ENCODE peak calls at places on chromosomes 12 and 14, in seven cellular contexts. One of them, this sample, is unnamed.

GRCh38 chr14:102517412-102518062 is 8.0 kb upstream of the ANKRD9 start:
- DNase-seq in K562: no peak
- DNase-seq in stomach: no peak
- DNase-seq in kidney epithelial cell: no peak
- DNase-seq in Caco-2: peak
- DNase-seq in mesendoderm: no peak
- DNase-seq in Peyer's patch: no peak
- DNase-seq in this sample: no peak

GRCh38 chr14:102201369-102201748 is 61.7 kb downstream of the WDR20 start:
- DNase-seq in mesendoderm: no peak
- DNase-seq in Caco-2: no peak
- DNase-seq in Peyer's patch: no peak
- DNase-seq in stomach: no peak
- DNase-seq in kidney epithelial cell: no peak
- DNase-seq in K562: no peak
- DNase-seq in this sample: no peak

GRCh38 chr14:29724991-29725390 is 202.7 kb downstream of the PRKD1 start:
- DNase-seq in mesendoderm: peak
- DNase-seq in Peyer's patch: no peak
- DNase-seq in stomach: no peak
- DNase-seq in kidney epithelial cell: no peak
- DNase-seq in K562: no peak
- DNase-seq in Caco-2: peak
- DNase-seq in this sample: no peak

GRCh38 chr12:102921240-102921639 is 4.2 kb upstream of the PAH start:
- DNase-seq in Caco-2: no peak
- DNase-seq in K562: no peak
- DNase-seq in mesendoderm: no peak
- DNase-seq in stomach: no peak
- DNase-seq in kidney epithelial cell: no peak
- DNase-seq in Peyer's patch: no peak
- DNase-seq in this sample: no peak

GRCh38 chr12:113135178-113136127 is at the start of gene RASAL1:
- DNase-seq in Caco-2: peak
- DNase-seq in kidney epithelial cell: no peak
- DNase-seq in stomach: peak
- DNase-seq in mesendoderm: peak
- DNase-seq in Peyer's patch: peak
- DNase-seq in K562: peak
- DNase-seq in this sample: peak

GRCh38 chr12:106108187-106108816 is 30.5 kb downstream of the NUAK1 start:
- DNase-seq in mesendoderm: peak
- DNase-seq in Caco-2: no peak
- DNase-seq in K562: no peak
- DNase-seq in Peyer's patch: no peak
- DNase-seq in stomach: no peak
- DNase-seq in kidney epithelial cell: no peak
- DNase-seq in this sample: no peak

GRCh38 chr14:56751471-56751870 is 58.8 kb downstream of the OTX2 start:
- DNase-seq in K562: no peak
- DNase-seq in stomach: no peak
- DNase-seq in kidney epithelial cell: no peak
- DNase-seq in mesendoderm: peak
- DNase-seq in Caco-2: no peak
- DNase-seq in Peyer's patch: no peak
- DNase-seq in this sample: no peak

GRCh38 chr14:65344011-65344410 is 68.5 kb upstream of the FUT8 start:
- DNase-seq in Caco-2: no peak
- DNase-seq in K562: no peak
- DNase-seq in Peyer's patch: no peak
- DNase-seq in mesendoderm: no peak
- DNase-seq in stomach: no peak
- DNase-seq in kidney epithelial cell: peak
- DNase-seq in this sample: no peak

GRCh38 chr12:102034346-102034745 is 27.4 kb downstream of the WASHC3 start:
- DNase-seq in Caco-2: no peak
- DNase-seq in stomach: no peak
- DNase-seq in mesendoderm: no peak
- DNase-seq in kidney epithelial cell: no peak
- DNase-seq in Peyer's patch: no peak
- DNase-seq in K562: no peak
- DNase-seq in this sample: no peak

GRCh38 chr14:55562135-55562534 is 17.9 kb upstream of the KTN1 start:
- DNase-seq in mesendoderm: no peak
- DNase-seq in kidney epithelial cell: no peak
- DNase-seq in stomach: no peak
- DNase-seq in K562: no peak
- DNase-seq in Peyer's patch: no peak
- DNase-seq in Caco-2: no peak
- DNase-seq in this sample: no peak

GRCh38 chr12:8157484-8158198 is 826 bp downstream of the ZNF705A start:
- DNase-seq in mesendoderm: peak
- DNase-seq in kidney epithelial cell: peak
- DNase-seq in Peyer's patch: no peak
- DNase-seq in K562: no peak
- DNase-seq in stomach: no peak
- DNase-seq in Caco-2: no peak
- DNase-seq in this sample: no peak

GRCh38 chr12:95633671-95634465 is 82.6 kb upstream of the USP44 start:
- DNase-seq in mesendoderm: no peak
- DNase-seq in stomach: no peak
- DNase-seq in kidney epithelial cell: no peak
- DNase-seq in K562: no peak
- DNase-seq in Caco-2: no peak
- DNase-seq in Peyer's patch: no peak
- DNase-seq in this sample: no peak

DNA sequence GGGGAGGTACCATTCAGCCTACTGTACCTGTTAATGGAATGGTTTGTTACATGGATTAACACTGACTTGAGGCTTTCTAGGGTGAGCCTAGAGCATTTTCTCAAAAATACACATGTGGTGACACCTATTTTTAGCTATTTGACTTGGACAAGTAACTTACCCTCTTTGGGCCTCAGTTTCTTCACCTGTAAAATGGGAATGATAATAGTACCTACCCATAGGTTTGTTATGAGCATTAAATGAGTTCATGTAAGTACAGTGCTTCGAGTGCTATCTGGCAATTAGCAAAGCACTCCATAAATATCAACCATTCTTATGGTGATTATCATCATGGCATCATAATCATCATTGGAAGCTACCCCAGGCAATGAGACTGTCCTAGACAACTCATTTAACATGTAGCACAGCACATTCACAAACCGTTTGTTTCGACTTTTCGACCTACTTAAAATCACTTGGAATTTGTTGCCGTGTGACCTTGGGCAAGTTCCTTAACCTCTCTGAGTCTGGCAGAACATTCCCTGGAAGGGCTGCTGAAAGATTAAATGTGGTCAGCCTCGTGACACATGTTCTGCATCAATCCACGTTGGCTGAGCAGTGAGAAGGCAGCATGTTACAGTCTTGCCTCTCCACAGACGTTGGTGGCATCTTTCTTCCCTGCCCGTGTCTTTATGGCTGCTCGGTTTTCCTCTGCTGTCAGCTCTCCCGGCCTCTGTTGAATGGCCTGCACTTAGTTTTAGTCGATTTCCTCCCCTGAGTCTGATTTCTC is 216.7 kb downstream of the CHST11 start:
- DNase-seq in Caco-2: no peak
- DNase-seq in stomach: no peak
- DNase-seq in Peyer's patch: no peak
- DNase-seq in mesendoderm: no peak
- DNase-seq in kidney epithelial cell: no peak
- DNase-seq in K562: no peak
- DNase-seq in this sample: no peak
- H3K4me3 ChIP-seq in Caco-2: no peak
- H3K4me3 ChIP-seq in stomach: no peak
- H3K4me3 ChIP-seq in Peyer's patch: no peak
- H3K4me3 ChIP-seq in mesendoderm: no peak
- H3K4me3 ChIP-seq in kidney epithelial cell: no peak
- H3K4me3 ChIP-seq in K562: no peak
- H3K4me3 ChIP-seq in this sample: no peak

DNA sequence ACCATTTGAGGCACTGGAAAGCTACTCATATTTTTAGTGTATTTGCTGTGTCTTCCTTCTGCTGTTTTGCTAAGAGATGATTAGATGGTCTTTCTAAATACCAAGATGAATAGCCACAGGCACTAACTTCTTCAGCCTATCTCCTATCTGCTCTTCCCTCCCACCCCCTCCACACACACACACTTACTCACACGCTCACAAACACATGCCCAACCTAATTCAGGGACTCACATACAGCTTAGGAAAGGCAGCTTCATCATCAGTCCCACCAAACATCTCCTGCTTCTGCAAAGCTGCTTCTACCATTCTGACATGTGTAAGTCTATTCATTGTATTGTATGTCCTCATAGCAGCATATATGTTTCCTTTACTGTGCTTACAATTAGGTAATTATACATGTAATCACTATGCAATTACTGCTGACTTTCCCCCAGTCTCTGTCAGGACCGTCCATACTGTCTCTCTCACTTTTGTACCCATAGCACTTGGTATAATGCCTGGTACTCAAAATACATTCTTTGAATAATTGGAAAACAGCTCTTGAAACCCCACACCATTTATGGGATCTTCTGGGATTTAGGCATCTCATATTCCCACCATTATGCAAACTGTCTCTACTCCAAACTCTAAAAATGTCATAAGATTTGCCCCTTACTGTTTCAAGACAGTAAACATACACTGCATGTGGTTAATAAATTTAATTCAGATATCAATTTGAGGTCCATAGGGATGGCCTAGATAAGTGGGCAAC is 83.3 kb upstream of the HIF1A start:
- DNase-seq in Peyer's patch: no peak
- DNase-seq in stomach: no peak
- DNase-seq in mesendoderm: no peak
- DNase-seq in K562: no peak
- DNase-seq in kidney epithelial cell: no peak
- DNase-seq in Caco-2: no peak
- DNase-seq in this sample: no peak
- H3K4me3 ChIP-seq in Peyer's patch: no peak
- H3K4me3 ChIP-seq in stomach: no peak
- H3K4me3 ChIP-seq in mesendoderm: no peak
- H3K4me3 ChIP-seq in K562: no peak
- H3K4me3 ChIP-seq in kidney epithelial cell: no peak
- H3K4me3 ChIP-seq in Caco-2: no peak
- H3K4me3 ChIP-seq in this sample: no peak

GRCh38 chr12:46609671-46610070 is 216.1 kb downstream of the SLC38A4 start:
- DNase-seq in mesendoderm: no peak
- DNase-seq in K562: no peak
- DNase-seq in Peyer's patch: no peak
- DNase-seq in stomach: no peak
- DNase-seq in Caco-2: no peak
- DNase-seq in kidney epithelial cell: no peak
- DNase-seq in this sample: no peak
- H3K4me3 ChIP-seq in mesendoderm: no peak
- H3K4me3 ChIP-seq in K562: no peak
- H3K4me3 ChIP-seq in Peyer's patch: no peak
- H3K4me3 ChIP-seq in stomach: no peak
- H3K4me3 ChIP-seq in Caco-2: no peak
- H3K4me3 ChIP-seq in kidney epithelial cell: no peak
- H3K4me3 ChIP-seq in this sample: no peak

GRCh38 chr12:16607895-16608294 is 1.9 kb upstream of the LMO3 start:
- DNase-seq in Peyer's patch: no peak
- DNase-seq in kidney epithelial cell: no peak
- DNase-seq in stomach: no peak
- DNase-seq in Caco-2: no peak
- DNase-seq in K562: no peak
- DNase-seq in mesendoderm: no peak
- DNase-seq in this sample: no peak
- H3K4me3 ChIP-seq in Peyer's patch: no peak
- H3K4me3 ChIP-seq in kidney epithelial cell: no peak
- H3K4me3 ChIP-seq in stomach: no peak
- H3K4me3 ChIP-seq in Caco-2: no peak
- H3K4me3 ChIP-seq in K562: no peak
- H3K4me3 ChIP-seq in mesendoderm: no peak
- H3K4me3 ChIP-seq in this sample: no peak

GRCh38 chr14:51500776-51501175 is 150.9 kb upstream of the FRMD6 start:
- DNase-seq in stomach: no peak
- DNase-seq in mesendoderm: no peak
- DNase-seq in Peyer's patch: no peak
- DNase-seq in kidney epithelial cell: no peak
- DNase-seq in K562: no peak
- DNase-seq in Caco-2: no peak
- DNase-seq in this sample: no peak
- H3K4me3 ChIP-seq in stomach: no peak
- H3K4me3 ChIP-seq in mesendoderm: no peak
- H3K4me3 ChIP-seq in Peyer's patch: no peak
- H3K4me3 ChIP-seq in kidney epithelial cell: no peak
- H3K4me3 ChIP-seq in K562: no peak
- H3K4me3 ChIP-seq in Caco-2: no peak
- H3K4me3 ChIP-seq in this sample: no peak

DNA sequence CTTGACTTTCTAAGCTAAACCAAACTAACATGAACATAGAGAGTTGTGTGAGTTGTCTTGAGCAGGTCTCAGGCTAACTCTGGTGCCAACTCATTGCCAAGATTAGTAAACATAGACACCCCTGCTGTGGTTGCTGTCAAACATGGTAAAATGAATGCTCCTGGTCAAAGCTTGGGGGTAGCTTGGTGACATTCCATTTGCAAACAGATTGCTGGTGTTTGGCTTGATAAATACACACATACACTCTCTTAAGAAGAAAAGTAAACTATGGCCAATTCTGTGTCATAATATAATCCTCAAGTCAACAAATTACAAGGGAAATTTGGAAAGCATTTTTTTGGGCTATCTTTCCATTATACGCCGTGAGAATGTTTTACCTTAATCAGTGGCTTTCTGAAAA is 386.4 kb upstream of the PDE3A start:
- DNase-seq in mesendoderm: no peak
- DNase-seq in K562: no peak
- DNase-seq in stomach: no peak
- DNase-seq in kidney epithelial cell: no peak
- DNase-seq in Caco-2: peak
- DNase-seq in Peyer's patch: no peak
- DNase-seq in this sample: no peak
- H3K4me3 ChIP-seq in mesendoderm: no peak
- H3K4me3 ChIP-seq in K562: no peak
- H3K4me3 ChIP-seq in stomach: no peak
- H3K4me3 ChIP-seq in kidney epithelial cell: no peak
- H3K4me3 ChIP-seq in Caco-2: no peak
- H3K4me3 ChIP-seq in Peyer's patch: no peak
- H3K4me3 ChIP-seq in this sample: no peak

GRCh38 chr12:51864701-51865469 is 16.4 kb upstream of the FIGNL2 start:
- DNase-seq in kidney epithelial cell: no peak
- DNase-seq in Caco-2: no peak
- DNase-seq in stomach: no peak
- DNase-seq in Peyer's patch: no peak
- DNase-seq in mesendoderm: peak
- DNase-seq in K562: no peak
- DNase-seq in this sample: peak
- H3K4me3 ChIP-seq in kidney epithelial cell: no peak
- H3K4me3 ChIP-seq in Caco-2: peak
- H3K4me3 ChIP-seq in stomach: peak
- H3K4me3 ChIP-seq in Peyer's patch: no peak
- H3K4me3 ChIP-seq in mesendoderm: no peak
- H3K4me3 ChIP-seq in K562: no peak
- H3K4me3 ChIP-seq in this sample: peak